ENCODE peak calls at places on chromosomes 2 and 18, in eight cellular contexts. J is T follicular helper cell; N is fibroblast of the conjunctiva; X is breast epithelium; R is stimulated activated CD8-positive, alpha-beta memory T cell treated with anti-CD3 and anti-CD28 coated beads, Interleukin-15, amount 100 ng/mL, for 1 hour; M is fibroblast of pulmonary artery; L is activated B cell treated with CpG ODN at 0.5 μM for 24 hours; Z is A172. A is an unnamed sample.

GRCh38 chr18:79515944-79516351 is 120.2 kb downstream of the NFATC1 start:
- DNase-seq in X (no peak), L (no peak), R (no peak), M (no peak), N (no peak), J (no peak), Z (no peak), A (no peak)

GRCh38 chr2:105769504-105769903 is 24.8 kb downstream of the NCK2 start:
- DNase-seq in J (no peak), L (no peak), R (no peak), M (no peak), Z (no peak), N (no peak), X (no peak), A (no peak)

GRCh38 chr2:145906356-145906755 is 1386.4 kb upstream of the ZEB2 start:
- DNase-seq in Z (peak; percentile 77), L (no peak), J (no peak), R (no peak), X (no peak), N (no peak), M (peak; percentile 3), A (no peak)

GRCh38 chr2:236568068-236568921 is 1.3 kb upstream of the ACKR3 start:
- DNase-seq in L (peak; percentile 53), X (no peak), M (no peak), Z (no peak), R (no peak), N (no peak), J (no peak), A (no peak)

GRCh38 chr2:110948027-110948687 is 172.6 kb upstream of the BCL2L11 start:
- DNase-seq in N (no peak), J (no peak), R (no peak), L (no peak), M (peak; percentile 24), X (no peak), Z (no peak), A (peak; percentile 7)

GRCh38 chr2:98463988-98464771 is 19.5 kb downstream of the INPP4A start:
- DNase-seq in M (no peak), R (no peak), X (no peak), N (no peak), Z (no peak), L (no peak), J (no peak), A (no peak)

GRCh38 chr2:42906557-42907380 is 114.4 kb upstream of the HAAO start:
- DNase-seq in X (peak; percentile 89), L (no peak), N (peak; percentile 70), R (no peak), M (no peak), J (no peak), Z (no peak), A (peak; percentile 59)

GRCh38 chr2:43326116-43326825 is 99.9 kb upstream of the ZFP36L2 start:
- DNase-seq in J (no peak), R (no peak), Z (no peak), M (no peak), L (no peak), N (no peak), X (no peak), A (no peak)

GRCh38 chr2:69082430-69082997 is 69.5 kb downstream of the ANTXR1 start:
- DNase-seq in R (no peak), J (no peak), X (no peak), L (no peak), M (peak; percentile 94), Z (peak; percentile 84), N (no peak), A (peak; percentile 36)

GRCh38 chr2:143375376-143375880 is 246.2 kb downstream of the ARHGAP15 start:
- DNase-seq in M (peak; percentile 27), X (no peak), L (no peak), R (no peak), J (no peak), Z (no peak), N (no peak), A (no peak)

GRCh38 chr2:74357627-74358026 is 14.4 kb upstream of the SLC4A5 start:
- DNase-seq in L (no peak), N (no peak), R (no peak), J (no peak), X (no peak), M (no peak), Z (no peak), A (no peak)

GRCh38 chr2:62055724-62056336 is 140.1 kb upstream of the B3GNT2 start:
- DNase-seq in X (no peak), N (no peak), Z (no peak), L (no peak), M (no peak), J (no peak), R (no peak), A (no peak)

GRCh38 chr2:32775954-32776353 is 148.1 kb downstream of the TTC27 start:
- DNase-seq in Z (no peak), L (no peak), X (no peak), J (no peak), N (no peak), R (no peak), M (no peak), A (no peak)

A was measured in tibial nerve.